ENCODE peak calls at places on chromosomes 11 and 22, in four cellular contexts. One of them, this sample, is unnamed.
A peak's percentile ranks its signal among the peaks of the same experiment; 100 is the strongest.

GRCh38 chr22:41092847-41093371 is 517 bp downstream of the EP300 start:
- DNase-seq in trophoblast cell: peak; percentile 33
- DNase-seq in IMR-90: peak; percentile 20
- DNase-seq in neuronal stem cell: no peak
- DNase-seq in this sample: no peak

GRCh38 chr22:35910013-35910860 is 118.4 kb downstream of the RBFOX2 start:
- DNase-seq in trophoblast cell: no peak
- DNase-seq in IMR-90: no peak
- DNase-seq in neuronal stem cell: no peak
- DNase-seq in this sample: no peak

GRCh38 chr11:24093410-24093809 is 403.4 kb upstream of the LUZP2 start:
- DNase-seq in trophoblast cell: no peak
- DNase-seq in IMR-90: no peak
- DNase-seq in neuronal stem cell: no peak
- DNase-seq in this sample: no peak

GRCh38 chr11:117771197-117771596 is 25.8 kb downstream of the DSCAML1 start:
- DNase-seq in trophoblast cell: no peak
- DNase-seq in IMR-90: no peak
- DNase-seq in neuronal stem cell: no peak
- DNase-seq in this sample: no peak

GRCh38 chr11:17386331-17387084 is 2.0 kb downstream of the KCNJ11 start:
- DNase-seq in trophoblast cell: no peak
- DNase-seq in IMR-90: peak; percentile 34
- DNase-seq in neuronal stem cell: no peak
- DNase-seq in this sample: peak; percentile 75

GRCh38 chr11:18745251-18745650 is 19.3 kb upstream of the IGSF22 start:
- DNase-seq in trophoblast cell: no peak
- DNase-seq in IMR-90: no peak
- DNase-seq in neuronal stem cell: no peak
- DNase-seq in this sample: no peak

GRCh38 chr11:70854201-70854600 is 398.2 kb downstream of the SHANK2 start:
- DNase-seq in trophoblast cell: no peak
- DNase-seq in IMR-90: no peak
- DNase-seq in neuronal stem cell: no peak
- DNase-seq in this sample: no peak

GRCh38 chr11:94125408-94126120 is 3.1 kb upstream of the PANX1 start:
- DNase-seq in trophoblast cell: no peak
- DNase-seq in IMR-90: no peak
- DNase-seq in neuronal stem cell: no peak
- DNase-seq in this sample: no peak

GRCh38 chr11:58497951-58498350 is 10.0 kb downstream of the OR5B21 start:
- DNase-seq in trophoblast cell: no peak
- DNase-seq in IMR-90: no peak
- DNase-seq in neuronal stem cell: no peak
- DNase-seq in this sample: no peak

GRCh38 chr11:16252373-16252772 is 104.0 kb downstream of the SOX6 start:
- DNase-seq in trophoblast cell: no peak
- DNase-seq in IMR-90: peak; percentile 23
- DNase-seq in neuronal stem cell: no peak
- DNase-seq in this sample: peak; percentile 32

GRCh38 chr11:58965246-58965985 is 26.1 kb downstream of the GLYATL1 start:
- DNase-seq in trophoblast cell: no peak
- DNase-seq in IMR-90: peak; percentile 38
- DNase-seq in neuronal stem cell: no peak
- DNase-seq in this sample: no peak

DNA sequence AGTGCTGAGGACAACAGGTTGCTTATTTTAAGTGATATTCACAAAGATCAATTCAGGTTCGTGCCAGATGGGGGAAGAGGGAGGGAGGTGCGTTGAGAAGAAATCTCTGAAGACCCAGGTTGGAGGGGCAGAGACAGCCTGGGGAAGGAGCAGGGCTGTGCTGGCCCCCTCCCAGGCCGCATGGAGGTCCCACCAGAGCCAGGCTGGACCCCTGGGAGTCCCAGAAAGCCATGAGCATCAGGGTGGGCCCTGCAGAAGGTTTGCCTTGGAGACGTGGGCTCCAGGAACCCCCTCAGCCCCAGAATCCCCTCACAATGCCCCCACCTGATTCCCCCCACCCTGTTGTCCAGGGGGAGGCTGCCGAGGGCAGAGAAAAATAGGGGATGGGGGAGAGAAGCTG is 47.3 kb downstream of the IGLL1 start:
- DNase-seq in trophoblast cell: no peak
- DNase-seq in IMR-90: no peak
- DNase-seq in neuronal stem cell: no peak
- DNase-seq in this sample: peak; percentile 21
- H2AK5ac ChIP-seq in trophoblast cell: peak overlapping the region; percentile 83
- H2AK5ac ChIP-seq in IMR-90: no peak overlapping the region
- H2AK5ac ChIP-seq in neuronal stem cell: peak overlapping the region; percentile 95
- H2AK5ac ChIP-seq in this sample: no peak overlapping the region

GRCh38 chr22:42792453-42792908 is 64.6 kb downstream of the ARFGAP3 start:
- DNase-seq in trophoblast cell: no peak
- DNase-seq in IMR-90: no peak
- DNase-seq in neuronal stem cell: no peak
- DNase-seq in this sample: no peak
- H4K91ac ChIP-seq in trophoblast cell: no peak overlapping the region
- H4K91ac ChIP-seq in IMR-90: no peak overlapping the region
- H4K91ac ChIP-seq in neuronal stem cell: no peak overlapping the region
- H4K91ac ChIP-seq in this sample: no peak overlapping the region

GRCh38 chr22:26648011-26648497 is 9.3 kb upstream of the MIAT start:
- DNase-seq in trophoblast cell: no peak
- DNase-seq in IMR-90: no peak
- DNase-seq in neuronal stem cell: peak; percentile 81
- DNase-seq in this sample: peak; percentile 87

GRCh38 chr22:26648761-26649363 is 8.5 kb upstream of the MIAT start:
- DNase-seq in trophoblast cell: no peak
- DNase-seq in IMR-90: no peak
- DNase-seq in neuronal stem cell: no peak
- DNase-seq in this sample: no peak

GRCh38 chr22:26651840-26652239 is 5.5 kb upstream of the MIAT start:
- DNase-seq in trophoblast cell: no peak
- DNase-seq in IMR-90: no peak
- DNase-seq in neuronal stem cell: no peak
- DNase-seq in this sample: no peak

GRCh38 chr22:26646158-26646557 is 11.2 kb upstream of the MIAT start:
- DNase-seq in trophoblast cell: no peak
- DNase-seq in IMR-90: peak; percentile 55
- DNase-seq in neuronal stem cell: no peak
- DNase-seq in this sample: no peak

GRCh38 chr22:26650722-26651421 is 6.5 kb upstream of the MIAT start:
- DNase-seq in trophoblast cell: no peak
- DNase-seq in IMR-90: no peak
- DNase-seq in neuronal stem cell: no peak
- DNase-seq in this sample: no peak
- H2AK5ac ChIP-seq in trophoblast cell: no peak overlapping the region
- H2AK5ac ChIP-seq in IMR-90: no peak overlapping the region
- H2AK5ac ChIP-seq in neuronal stem cell: peak overlapping the region; percentile 70
- H2AK5ac ChIP-seq in this sample: no peak overlapping the region

GRCh38 chr11:2551131-2551530 is 106.3 kb downstream of the KCNQ1 start:
- DNase-seq in trophoblast cell: no peak
- DNase-seq in IMR-90: no peak
- DNase-seq in neuronal stem cell: no peak
- DNase-seq in this sample: no peak
- H4K91ac ChIP-seq in trophoblast cell: no peak overlapping the region
- H4K91ac ChIP-seq in IMR-90: no peak overlapping the region
- H4K91ac ChIP-seq in neuronal stem cell: no peak overlapping the region
- H4K91ac ChIP-seq in this sample: no peak overlapping the region

GRCh38 chr11:75259711-75260110 is 19.1 kb downstream of the TPBGL start:
- DNase-seq in trophoblast cell: no peak
- DNase-seq in IMR-90: no peak
- DNase-seq in neuronal stem cell: no peak
- DNase-seq in this sample: peak; percentile 27

GRCh38 chr11:75248924-75249256 is 8.3 kb downstream of the TPBGL start:
- DNase-seq in trophoblast cell: no peak
- DNase-seq in IMR-90: no peak
- DNase-seq in neuronal stem cell: no peak
- DNase-seq in this sample: no peak

GRCh38 chr11:75249704-75250103 is 9.1 kb downstream of the TPBGL start:
- DNase-seq in trophoblast cell: no peak
- DNase-seq in IMR-90: no peak
- DNase-seq in neuronal stem cell: no peak
- DNase-seq in this sample: peak; percentile 20

DNA sequence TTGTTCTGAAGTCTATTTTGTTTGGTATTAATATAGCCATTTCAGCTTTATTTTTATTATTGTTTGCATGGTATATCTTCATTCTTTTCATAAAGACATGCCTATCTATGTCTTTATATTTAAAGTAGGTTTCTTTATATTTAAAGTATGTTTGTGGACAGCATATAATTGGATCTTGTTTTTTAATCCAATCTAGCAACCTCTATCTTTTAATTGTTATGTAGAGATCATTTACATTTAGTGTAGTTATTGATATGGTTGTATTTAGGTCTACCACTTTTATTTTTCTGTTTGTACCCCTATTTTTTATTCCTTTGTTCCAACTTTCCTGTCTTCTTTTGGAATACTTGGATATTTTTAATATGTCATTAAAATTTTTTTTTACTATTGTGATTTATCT is 13.8 kb downstream of the TPBGL start:
- DNase-seq in trophoblast cell: no peak
- DNase-seq in IMR-90: no peak
- DNase-seq in neuronal stem cell: no peak
- DNase-seq in this sample: no peak
- H2AK5ac ChIP-seq in trophoblast cell: no peak overlapping the region
- H2AK5ac ChIP-seq in IMR-90: no peak overlapping the region
- H2AK5ac ChIP-seq in neuronal stem cell: no peak overlapping the region
- H2AK5ac ChIP-seq in this sample: no peak overlapping the region

GRCh38 chr11:12436266-12436665 is 58.9 kb downstream of the PARVA start:
- DNase-seq in trophoblast cell: no peak
- DNase-seq in IMR-90: no peak
- DNase-seq in neuronal stem cell: no peak
- DNase-seq in this sample: no peak

GRCh38 chr11:12440565-12440964 is 63.2 kb downstream of the PARVA start:
- DNase-seq in trophoblast cell: no peak
- DNase-seq in IMR-90: no peak
- DNase-seq in neuronal stem cell: no peak
- DNase-seq in this sample: no peak

GRCh38 chr11:12441081-12441801 is 63.9 kb downstream of the PARVA start:
- DNase-seq in trophoblast cell: no peak
- DNase-seq in IMR-90: peak; percentile 62
- DNase-seq in neuronal stem cell: no peak
- DNase-seq in this sample: no peak

GRCh38 chr11:12435264-12435663 is 57.9 kb downstream of the PARVA start:
- DNase-seq in trophoblast cell: no peak
- DNase-seq in IMR-90: no peak
- DNase-seq in neuronal stem cell: no peak
- DNase-seq in this sample: no peak

GRCh38 chr11:12439615-12440014 is 62.2 kb downstream of the PARVA start:
- DNase-seq in trophoblast cell: no peak
- DNase-seq in IMR-90: no peak
- DNase-seq in neuronal stem cell: no peak
- DNase-seq in this sample: peak; percentile 70
- H4K91ac ChIP-seq in trophoblast cell: no peak overlapping the region
- H4K91ac ChIP-seq in IMR-90: no peak overlapping the region
- H4K91ac ChIP-seq in neuronal stem cell: no peak overlapping the region
- H4K91ac ChIP-seq in this sample: no peak overlapping the region

GRCh38 chr11:33665666-33666065 is 35.0 kb downstream of the C11orf91 start:
- DNase-seq in trophoblast cell: no peak
- DNase-seq in IMR-90: no peak
- DNase-seq in neuronal stem cell: no peak
- DNase-seq in this sample: no peak

GRCh38 chr11:33668468-33668825 is 32.2 kb downstream of the C11orf91 start:
- DNase-seq in trophoblast cell: no peak
- DNase-seq in IMR-90: no peak
- DNase-seq in neuronal stem cell: no peak
- DNase-seq in this sample: no peak

GRCh38 chr11:33668951-33669596 is 31.6 kb downstream of the C11orf91 start:
- DNase-seq in trophoblast cell: no peak
- DNase-seq in IMR-90: no peak
- DNase-seq in neuronal stem cell: no peak
- DNase-seq in this sample: no peak

GRCh38 chr11:33669598-33670249 is 30.9 kb downstream of the C11orf91 start:
- DNase-seq in trophoblast cell: no peak
- DNase-seq in IMR-90: no peak
- DNase-seq in neuronal stem cell: no peak
- DNase-seq in this sample: no peak

DNA sequence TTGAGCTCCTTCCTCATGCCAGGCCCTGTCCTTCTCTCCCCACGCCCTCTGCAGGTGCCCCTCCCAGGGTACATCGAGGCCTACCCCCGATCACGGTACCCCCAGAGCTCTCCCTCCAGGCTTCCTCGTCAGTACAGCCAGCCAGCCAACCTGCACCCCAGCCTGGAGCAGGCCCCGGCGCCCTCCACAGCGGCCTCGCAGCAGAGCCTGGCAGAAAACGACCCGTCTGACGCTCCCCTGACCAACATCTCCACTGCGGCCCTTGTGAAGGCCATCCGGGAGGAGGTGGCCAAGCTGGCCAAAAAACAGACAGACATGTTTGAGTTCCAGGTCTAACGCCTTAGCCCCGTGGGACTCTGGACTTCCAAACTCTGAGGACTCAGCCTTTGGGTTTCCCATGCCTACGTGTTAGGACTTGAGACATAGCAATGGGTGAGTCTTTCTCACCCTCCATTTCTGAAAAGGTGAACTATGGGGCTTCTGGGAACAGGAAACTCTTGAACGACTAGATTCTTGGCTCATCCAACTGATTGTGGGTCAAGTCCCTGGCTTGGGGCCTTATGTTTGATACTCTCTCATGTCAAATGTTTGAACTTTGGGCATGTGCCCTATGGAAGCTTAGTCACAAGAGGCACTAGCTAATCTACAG is 32.7 kb downstream of the C11orf91 start:
- DNase-seq in trophoblast cell: peak; percentile 44
- DNase-seq in IMR-90: no peak
- DNase-seq in neuronal stem cell: no peak
- DNase-seq in this sample: no peak
- H2AK5ac ChIP-seq in trophoblast cell: peak overlapping the region; percentile 1
- H2AK5ac ChIP-seq in IMR-90: no peak overlapping the region
- H2AK5ac ChIP-seq in neuronal stem cell: no peak overlapping the region
- H2AK5ac ChIP-seq in this sample: peak overlapping the region; percentile 61